ENCODE peak calls at places on chromosomes 11 and 22, in seven cellular contexts. Z, Q, A, K, N, S and P are unnamed samples.

GRCh38 chr11:102603091-102603490 is 22.0 kb downstream of the MMP20 start:
- DNase-seq in Z (peak; percentile 76), Q (no peak), A (no peak), K (no peak), N (peak; percentile 49), S (no peak), P (no peak)

GRCh38 chr11:102393272-102393730 is 46.3 kb downstream of the BIRC2 start:
- DNase-seq in Z (no peak), Q (no peak), A (no peak), K (no peak), N (no peak), S (no peak), P (no peak)

GRCh38 chr22:19744350-19745006 is 16.1 kb upstream of the TBX1 start:
- DNase-seq in Z (no peak), Q (no peak), A (no peak), K (no peak), N (no peak), S (no peak), P (no peak)

GRCh38 chr11:64127267-64128072 is 38.4 kb downstream of the MACROD1 start:
- DNase-seq in Z (no peak), Q (no peak), A (no peak), K (no peak), N (no peak), S (no peak), P (no peak)

GRCh38 chr11:74179234-74180126 is 8.4 kb downstream of the PPME1 start:
- DNase-seq in Z (no peak), Q (no peak), A (no peak), K (peak; percentile 29), N (peak; percentile 54), S (no peak), P (no peak)

GRCh38 chr11:116895053-116895757 is 57.8 kb upstream of the APOA1 start:
- DNase-seq in Z (no peak), Q (no peak), A (peak; percentile 52), K (peak; percentile 26), N (no peak), S (peak; percentile 50), P (no peak)

GRCh38 chr11:46279393-46280099 is 2.1 kb downstream of the CREB3L1 start:
- DNase-seq in Z (peak; percentile 55), Q (no peak), A (no peak), K (no peak), N (peak; percentile 80), S (no peak), P (peak; percentile 76)

GRCh38 chr22:50192056-50192824 is 6.5 kb downstream of the TRABD start:
- DNase-seq in Z (no peak), Q (no peak), A (no peak), K (peak; percentile 52), N (peak; percentile 31), S (no peak), P (peak; percentile 10)

GRCh38 chr11:77047007-77047927 is 13.1 kb downstream of the B3GNT6 start:
- DNase-seq in Z (peak; percentile 96), Q (peak; percentile 94), A (peak; percentile 78), K (peak; percentile 95), N (peak; percentile 92), S (no peak), P (peak; percentile 45)

GRCh38 chr11:65414776-65415498 is 7.7 kb upstream of the NEAT1 start:
- DNase-seq in Z (no peak), Q (no peak), A (no peak), K (no peak), N (peak; percentile 92), S (peak; percentile 36), P (no peak)
- H3K27ac ChIP-seq in Z (no peak overlapping the region), Q (no peak overlapping the region), A (no peak overlapping the region), K (no peak overlapping the region), N (peak overlapping the region; percentile 100), S (peak overlapping the region; percentile 100), P (peak overlapping the region; percentile 100)

GRCh38 chr11:122046846-122047245 is 69.2 kb downstream of the BLID start:
- DNase-seq in Z (peak; percentile 67), Q (no peak), A (no peak), K (no peak), N (peak; percentile 71), S (no peak), P (no peak)
- H3K4me3 ChIP-seq in Z (no peak overlapping the region), Q (no peak overlapping the region), A (peak overlapping the region; percentile 6), K (no peak overlapping the region), N (no peak overlapping the region), S (no peak overlapping the region), P (no peak overlapping the region)

DNA sequence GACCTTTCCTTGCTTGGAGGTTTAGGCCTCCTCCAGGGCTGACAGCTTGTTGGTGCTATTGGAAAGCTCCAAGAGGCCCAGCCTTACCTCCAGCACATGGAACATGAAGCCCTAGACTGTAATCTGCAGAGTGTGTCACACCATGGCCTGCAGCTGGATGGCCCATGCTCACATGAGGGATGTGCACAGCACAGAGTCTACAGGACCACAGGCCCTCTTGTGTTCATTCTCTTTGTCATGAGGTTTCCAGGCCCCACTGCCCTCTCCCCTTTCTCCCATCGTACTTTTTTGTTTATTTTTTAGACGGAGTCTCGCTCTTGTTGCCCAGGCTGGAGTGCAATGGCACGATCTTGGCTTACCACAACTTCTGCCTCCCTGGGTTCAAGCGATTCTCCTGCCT is 10.0 kb downstream of the FADS1 start:
- DNase-seq in Z (no peak), Q (no peak), A (no peak), K (no peak), N (no peak), S (no peak), P (no peak)
- H3K36me3 ChIP-seq in Z (peaks cover 70% of the 10 kb centered on the region), Q (no peaks in the 10 kb centered on the region), A (no peaks in the 10 kb centered on the region), K (no peaks in the 10 kb centered on the region), N (no peaks in the 10 kb centered on the region), S (peaks cover 91% of the 10 kb centered on the region), P (peaks cover 41% of the 10 kb centered on the region)

DNA sequence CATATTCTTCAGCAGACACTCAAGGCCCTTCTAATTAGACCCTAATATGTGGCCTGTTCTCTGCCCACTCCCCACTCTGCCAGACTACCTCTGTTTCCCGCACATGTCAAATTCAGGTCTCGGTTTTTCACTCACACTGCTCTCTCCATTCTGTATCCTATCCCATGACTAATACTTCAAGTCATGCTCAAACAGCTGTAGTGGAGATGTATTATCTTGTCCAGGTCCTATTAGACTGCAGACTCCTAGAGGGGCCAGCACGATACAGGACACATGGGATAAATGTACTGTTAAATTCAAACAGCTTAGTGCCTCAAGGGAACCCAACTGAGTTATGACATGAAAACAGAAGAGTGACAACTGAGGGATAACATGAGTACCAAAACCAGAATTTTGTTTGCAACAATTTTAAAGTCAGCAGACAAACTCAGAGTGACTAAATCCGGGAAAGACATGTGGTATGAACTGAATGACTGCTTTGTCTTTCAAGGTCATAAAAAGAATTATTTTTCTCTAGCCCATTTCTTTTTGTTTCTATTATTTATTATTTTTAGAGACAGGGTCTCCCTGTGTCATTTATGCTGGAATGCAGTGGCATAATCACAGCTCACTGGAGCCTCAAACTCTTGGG is 20.5 kb downstream of the ATP6V1E1 start:
- DNase-seq in Z (no peak), Q (no peak), A (no peak), K (no peak), N (no peak), S (no peak), P (no peak)
- H3K27ac ChIP-seq in Z (no peak overlapping the region), Q (no peak overlapping the region), A (no peak overlapping the region), K (no peak overlapping the region), N (no peak overlapping the region), S (no peak overlapping the region), P (no peak overlapping the region)

DNA sequence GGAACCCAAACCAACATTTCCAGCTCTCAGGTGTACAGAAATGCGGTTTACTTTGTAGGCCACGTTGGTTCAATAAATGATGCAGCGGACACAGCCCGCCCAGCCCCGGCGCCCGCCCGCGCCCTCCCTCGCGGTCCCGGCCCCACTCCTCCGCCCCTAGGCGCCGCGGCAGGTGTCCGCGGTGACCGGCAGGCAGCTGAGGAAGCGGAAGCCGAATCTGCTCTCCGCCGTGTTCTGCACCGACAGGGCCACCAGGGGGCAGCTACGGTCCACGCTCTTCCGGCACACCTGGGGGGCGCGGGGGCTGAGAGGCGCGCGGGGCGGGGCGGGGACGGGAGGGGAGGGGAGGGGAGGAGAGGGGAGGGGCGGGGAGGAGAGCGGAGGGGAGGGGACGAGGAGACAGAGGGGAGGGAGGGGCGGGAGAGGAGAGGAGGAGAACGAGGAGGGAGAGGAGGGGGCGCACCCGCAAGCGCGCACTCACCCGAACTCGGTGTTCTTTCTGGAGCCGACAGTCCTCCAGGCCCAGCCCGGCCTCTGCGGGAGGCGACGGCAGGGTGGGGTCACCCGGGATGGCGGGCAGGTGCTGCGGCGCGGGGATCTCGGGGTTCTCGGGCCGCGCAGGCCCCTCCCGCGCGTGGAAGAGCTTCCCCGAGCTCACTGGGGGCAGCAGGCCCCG is 5.6 kb downstream of the LMNTD2 start:
- DNase-seq in Z (no peak), Q (peak; percentile 86), A (no peak), K (peak; percentile 81), N (peak; percentile 63), S (peak; percentile 83), P (peak; percentile 79)
- H3K4me3 ChIP-seq in Z (no peak overlapping the region), Q (peak overlapping the region; percentile 62), A (no peak overlapping the region), K (no peak overlapping the region), N (no peak overlapping the region), S (peak overlapping the region; percentile 54), P (peak overlapping the region; percentile 49)

GRCh38 chr11:71476031-71476430 is 23.0 kb downstream of the NADSYN1 start:
- DNase-seq in Z (no peak), Q (no peak), A (no peak), K (no peak), N (no peak), S (no peak), P (no peak)
- H3K36me3 ChIP-seq in Z (peaks cover 43% of the 10 kb centered on the region), Q (no peaks in the 10 kb centered on the region), A (peaks cover 5% of the 10 kb centered on the region), K (peaks cover 92% of the 10 kb centered on the region), N (peaks cover 7% of the 10 kb centered on the region), S (peaks cover 93% of the 10 kb centered on the region), P (no peaks in the 10 kb centered on the region)

DNA sequence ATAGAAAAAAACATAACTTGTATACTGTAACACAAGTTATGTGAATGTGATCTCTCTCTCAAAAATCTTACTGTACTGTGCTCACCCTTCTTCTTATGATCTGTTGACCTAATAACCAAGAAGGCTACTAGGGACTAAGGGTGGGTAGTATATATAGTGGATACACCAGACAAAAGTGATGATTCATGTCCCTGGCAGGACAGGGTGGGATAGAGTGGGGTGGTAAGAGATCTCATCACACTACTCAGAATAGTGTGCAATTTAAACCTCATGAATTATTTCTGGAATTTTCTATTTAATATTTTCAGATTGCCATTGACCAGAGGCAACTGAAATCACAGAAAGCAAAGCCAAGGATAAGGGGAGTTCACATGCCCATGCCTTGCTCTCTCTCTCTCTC is 11.9 kb upstream of the STK33 start:
- DNase-seq in Z (no peak), Q (no peak), A (no peak), K (no peak), N (no peak), S (no peak), P (no peak)
- H3K27ac ChIP-seq in Z (no peak overlapping the region), Q (no peak overlapping the region), A (no peak overlapping the region), K (no peak overlapping the region), N (no peak overlapping the region), S (no peak overlapping the region), P (no peak overlapping the region)

DNA sequence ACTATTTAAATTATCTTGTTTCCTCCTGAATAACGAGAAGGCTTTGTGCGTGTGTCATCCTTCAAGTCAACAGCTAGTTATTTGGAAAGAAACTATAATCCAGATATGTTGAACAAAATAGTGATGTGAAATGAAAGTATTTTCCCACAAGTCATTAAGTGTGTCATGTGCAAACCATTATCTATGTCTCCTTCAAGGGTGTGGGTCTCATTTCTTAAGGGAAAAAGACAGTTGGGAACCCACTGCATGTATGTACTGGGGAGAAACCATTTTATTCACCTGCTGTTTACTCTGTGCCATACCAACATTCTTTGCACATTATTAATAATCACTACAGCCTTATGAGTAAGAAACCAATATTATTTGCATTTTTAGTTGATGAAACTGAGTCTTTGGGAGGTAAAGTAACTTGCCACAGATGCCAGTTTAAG is 145.3 kb upstream of the CTSC start:
- DNase-seq in Z (no peak), Q (no peak), A (no peak), K (no peak), N (peak; percentile 54), S (no peak), P (no peak)
- H3K4me3 ChIP-seq in Z (no peak overlapping the region), Q (no peak overlapping the region), A (no peak overlapping the region), K (no peak overlapping the region), N (no peak overlapping the region), S (no peak overlapping the region), P (no peak overlapping the region)